ENCODE peak calls at places on chromosome 19, in ten cellular contexts. One of them, this sample, is unnamed.

GRCh38 chr19:11324079-11324661 is 15.3 kb downstream of the RAB3D start:
- DNase-seq in cardiac muscle cell: no peak
- DNase-seq in stimulated activated CD4-positive, alpha-beta T cell treated with anti-CD3 and anti-CD28 coated beads, Interleukin-1b, Interleukin-23, amount 100 ng/mL, for 24 hours: no peak
- DNase-seq in RCC 7860: peak; percentile 62
- DNase-seq in activated naive CD8-positive, alpha-beta T cell treated with anti-CD3 and anti-CD28 coated beads for 36 hours: peak; percentile 31
- DNase-seq in lower lobe of right lung: peak; percentile 89
- DNase-seq in M059J: peak; percentile 96
- DNase-seq in right lobe of liver: peak; percentile 73
- DNase-seq in HT1080: peak; percentile 76
- DNase-seq in AG08395: peak; percentile 94
- DNase-seq in this sample: no peak

GRCh38 chr19:47313754-47314133 is 4.1 kb downstream of the C5AR1 start:
- DNase-seq in lower lobe of right lung: no peak
- DNase-seq in AG08395: no peak
- DNase-seq in M059J: no peak
- DNase-seq in HT1080: no peak
- DNase-seq in right lobe of liver: no peak
- DNase-seq in stimulated activated CD4-positive, alpha-beta T cell treated with anti-CD3 and anti-CD28 coated beads, Interleukin-1b, Interleukin-23, amount 100 ng/mL, for 24 hours: no peak
- DNase-seq in cardiac muscle cell: no peak
- DNase-seq in RCC 7860: no peak
- DNase-seq in activated naive CD8-positive, alpha-beta T cell treated with anti-CD3 and anti-CD28 coated beads for 36 hours: no peak
- DNase-seq in this sample: no peak

GRCh38 chr19:3370214-3370720 is 3.9 kb downstream of the NFIC start:
- DNase-seq in M059J: no peak
- DNase-seq in HT1080: no peak
- DNase-seq in activated naive CD8-positive, alpha-beta T cell treated with anti-CD3 and anti-CD28 coated beads for 36 hours: no peak
- DNase-seq in AG08395: no peak
- DNase-seq in right lobe of liver: no peak
- DNase-seq in stimulated activated CD4-positive, alpha-beta T cell treated with anti-CD3 and anti-CD28 coated beads, Interleukin-1b, Interleukin-23, amount 100 ng/mL, for 24 hours: no peak
- DNase-seq in RCC 7860: no peak
- DNase-seq in cardiac muscle cell: no peak
- DNase-seq in lower lobe of right lung: no peak
- DNase-seq in this sample: no peak

GRCh38 chr19:16668176-16668575 is 7.2 kb downstream of the TMEM38A start:
- DNase-seq in M059J: no peak
- DNase-seq in activated naive CD8-positive, alpha-beta T cell treated with anti-CD3 and anti-CD28 coated beads for 36 hours: no peak
- DNase-seq in right lobe of liver: no peak
- DNase-seq in HT1080: no peak
- DNase-seq in AG08395: no peak
- DNase-seq in RCC 7860: no peak
- DNase-seq in lower lobe of right lung: no peak
- DNase-seq in cardiac muscle cell: no peak
- DNase-seq in stimulated activated CD4-positive, alpha-beta T cell treated with anti-CD3 and anti-CD28 coated beads, Interleukin-1b, Interleukin-23, amount 100 ng/mL, for 24 hours: no peak
- DNase-seq in this sample: no peak

GRCh38 chr19:4329858-4330257 is 8.8 kb downstream of the STAP2 start:
- DNase-seq in lower lobe of right lung: no peak
- DNase-seq in RCC 7860: no peak
- DNase-seq in activated naive CD8-positive, alpha-beta T cell treated with anti-CD3 and anti-CD28 coated beads for 36 hours: no peak
- DNase-seq in right lobe of liver: no peak
- DNase-seq in AG08395: no peak
- DNase-seq in cardiac muscle cell: no peak
- DNase-seq in HT1080: no peak
- DNase-seq in M059J: no peak
- DNase-seq in stimulated activated CD4-positive, alpha-beta T cell treated with anti-CD3 and anti-CD28 coated beads, Interleukin-1b, Interleukin-23, amount 100 ng/mL, for 24 hours: no peak
- DNase-seq in this sample: no peak

GRCh38 chr19:52270266-52270885 is 989 bp downstream of the ZNF766 start:
- DNase-seq in activated naive CD8-positive, alpha-beta T cell treated with anti-CD3 and anti-CD28 coated beads for 36 hours: peak; percentile 6
- DNase-seq in AG08395: peak; percentile 49
- DNase-seq in M059J: peak; percentile 15
- DNase-seq in right lobe of liver: peak; percentile 27
- DNase-seq in lower lobe of right lung: no peak
- DNase-seq in stimulated activated CD4-positive, alpha-beta T cell treated with anti-CD3 and anti-CD28 coated beads, Interleukin-1b, Interleukin-23, amount 100 ng/mL, for 24 hours: no peak
- DNase-seq in RCC 7860: no peak
- DNase-seq in HT1080: peak; percentile 4
- DNase-seq in cardiac muscle cell: no peak
- DNase-seq in this sample: no peak

GRCh38 chr19:7744871-7745270 is 2.5 kb downstream of the CD209 start:
- DNase-seq in HT1080: no peak
- DNase-seq in AG08395: no peak
- DNase-seq in activated naive CD8-positive, alpha-beta T cell treated with anti-CD3 and anti-CD28 coated beads for 36 hours: no peak
- DNase-seq in stimulated activated CD4-positive, alpha-beta T cell treated with anti-CD3 and anti-CD28 coated beads, Interleukin-1b, Interleukin-23, amount 100 ng/mL, for 24 hours: no peak
- DNase-seq in right lobe of liver: no peak
- DNase-seq in cardiac muscle cell: no peak
- DNase-seq in M059J: no peak
- DNase-seq in RCC 7860: no peak
- DNase-seq in lower lobe of right lung: no peak
- DNase-seq in this sample: no peak

GRCh38 chr19:42596391-42597071 is 1.8 kb upstream of the CEACAM8 start:
- DNase-seq in activated naive CD8-positive, alpha-beta T cell treated with anti-CD3 and anti-CD28 coated beads for 36 hours: peak; percentile 29
- DNase-seq in right lobe of liver: peak; percentile 51
- DNase-seq in M059J: no peak
- DNase-seq in AG08395: peak; percentile 48
- DNase-seq in RCC 7860: no peak
- DNase-seq in cardiac muscle cell: peak; percentile 30
- DNase-seq in lower lobe of right lung: peak; percentile 59
- DNase-seq in stimulated activated CD4-positive, alpha-beta T cell treated with anti-CD3 and anti-CD28 coated beads, Interleukin-1b, Interleukin-23, amount 100 ng/mL, for 24 hours: peak; percentile 9
- DNase-seq in HT1080: no peak
- DNase-seq in this sample: peak; percentile 27

GRCh38 chr19:16627194-16627927 is 643 bp downstream of the MED26 start:
- DNase-seq in lower lobe of right lung: peak; percentile 62
- DNase-seq in right lobe of liver: no peak
- DNase-seq in M059J: peak; percentile 13
- DNase-seq in cardiac muscle cell: peak; percentile 24
- DNase-seq in RCC 7860: no peak
- DNase-seq in activated naive CD8-positive, alpha-beta T cell treated with anti-CD3 and anti-CD28 coated beads for 36 hours: peak; percentile 26
- DNase-seq in stimulated activated CD4-positive, alpha-beta T cell treated with anti-CD3 and anti-CD28 coated beads, Interleukin-1b, Interleukin-23, amount 100 ng/mL, for 24 hours: no peak
- DNase-seq in AG08395: no peak
- DNase-seq in HT1080: no peak
- DNase-seq in this sample: peak; percentile 24

GRCh38 chr19:1501200-1501595 is 10.2 kb downstream of the REEP6 start:
- DNase-seq in RCC 7860: no peak
- DNase-seq in cardiac muscle cell: no peak
- DNase-seq in M059J: no peak
- DNase-seq in activated naive CD8-positive, alpha-beta T cell treated with anti-CD3 and anti-CD28 coated beads for 36 hours: no peak
- DNase-seq in stimulated activated CD4-positive, alpha-beta T cell treated with anti-CD3 and anti-CD28 coated beads, Interleukin-1b, Interleukin-23, amount 100 ng/mL, for 24 hours: no peak
- DNase-seq in lower lobe of right lung: no peak
- DNase-seq in AG08395: no peak
- DNase-seq in right lobe of liver: peak; percentile 57
- DNase-seq in HT1080: no peak
- DNase-seq in this sample: no peak

GRCh38 chr19:33159893-33160292 is 28.0 kb downstream of the WDR88 start:
- DNase-seq in cardiac muscle cell: no peak
- DNase-seq in M059J: no peak
- DNase-seq in stimulated activated CD4-positive, alpha-beta T cell treated with anti-CD3 and anti-CD28 coated beads, Interleukin-1b, Interleukin-23, amount 100 ng/mL, for 24 hours: no peak
- DNase-seq in RCC 7860: no peak
- DNase-seq in activated naive CD8-positive, alpha-beta T cell treated with anti-CD3 and anti-CD28 coated beads for 36 hours: no peak
- DNase-seq in lower lobe of right lung: no peak
- DNase-seq in right lobe of liver: no peak
- DNase-seq in AG08395: no peak
- DNase-seq in HT1080: no peak
- DNase-seq in this sample: no peak

GRCh38 chr19:35555301-35556005 is 8.0 kb downstream of the ATP4A start:
- DNase-seq in right lobe of liver: no peak
- DNase-seq in M059J: peak; percentile 47
- DNase-seq in stimulated activated CD4-positive, alpha-beta T cell treated with anti-CD3 and anti-CD28 coated beads, Interleukin-1b, Interleukin-23, amount 100 ng/mL, for 24 hours: no peak
- DNase-seq in HT1080: peak; percentile 66
- DNase-seq in RCC 7860: peak; percentile 10
- DNase-seq in AG08395: peak; percentile 40
- DNase-seq in activated naive CD8-positive, alpha-beta T cell treated with anti-CD3 and anti-CD28 coated beads for 36 hours: no peak
- DNase-seq in lower lobe of right lung: no peak
- DNase-seq in cardiac muscle cell: peak; percentile 23
- DNase-seq in this sample: no peak

GRCh38 chr19:30315159-30315558 is 57.0 kb upstream of the ZNF536 start:
- DNase-seq in cardiac muscle cell: no peak
- DNase-seq in AG08395: no peak
- DNase-seq in HT1080: no peak
- DNase-seq in right lobe of liver: no peak
- DNase-seq in M059J: no peak
- DNase-seq in stimulated activated CD4-positive, alpha-beta T cell treated with anti-CD3 and anti-CD28 coated beads, Interleukin-1b, Interleukin-23, amount 100 ng/mL, for 24 hours: no peak
- DNase-seq in activated naive CD8-positive, alpha-beta T cell treated with anti-CD3 and anti-CD28 coated beads for 36 hours: no peak
- DNase-seq in RCC 7860: no peak
- DNase-seq in lower lobe of right lung: no peak
- DNase-seq in this sample: no peak

GRCh38 chr19:42442833-42443232 is at the start of gene CXCL17:
- DNase-seq in RCC 7860: no peak
- DNase-seq in right lobe of liver: no peak
- DNase-seq in AG08395: no peak
- DNase-seq in lower lobe of right lung: no peak
- DNase-seq in stimulated activated CD4-positive, alpha-beta T cell treated with anti-CD3 and anti-CD28 coated beads, Interleukin-1b, Interleukin-23, amount 100 ng/mL, for 24 hours: no peak
- DNase-seq in activated naive CD8-positive, alpha-beta T cell treated with anti-CD3 and anti-CD28 coated beads for 36 hours: no peak
- DNase-seq in M059J: no peak
- DNase-seq in cardiac muscle cell: no peak
- DNase-seq in HT1080: no peak
- DNase-seq in this sample: no peak

GRCh38 chr19:50870417-50871089 is 2.7 kb upstream of the KLK2 start:
- DNase-seq in RCC 7860: no peak
- DNase-seq in cardiac muscle cell: no peak
- DNase-seq in stimulated activated CD4-positive, alpha-beta T cell treated with anti-CD3 and anti-CD28 coated beads, Interleukin-1b, Interleukin-23, amount 100 ng/mL, for 24 hours: no peak
- DNase-seq in lower lobe of right lung: no peak
- DNase-seq in HT1080: peak; percentile 74
- DNase-seq in AG08395: no peak
- DNase-seq in M059J: no peak
- DNase-seq in right lobe of liver: no peak
- DNase-seq in activated naive CD8-positive, alpha-beta T cell treated with anti-CD3 and anti-CD28 coated beads for 36 hours: peak; percentile 50
- DNase-seq in this sample: no peak

GRCh38 chr19:41577144-41577830 is 1.3 kb downstream of the CEACAM21 start:
- DNase-seq in activated naive CD8-positive, alpha-beta T cell treated with anti-CD3 and anti-CD28 coated beads for 36 hours: no peak
- DNase-seq in HT1080: no peak
- DNase-seq in M059J: no peak
- DNase-seq in cardiac muscle cell: no peak
- DNase-seq in RCC 7860: no peak
- DNase-seq in lower lobe of right lung: no peak
- DNase-seq in stimulated activated CD4-positive, alpha-beta T cell treated with anti-CD3 and anti-CD28 coated beads, Interleukin-1b, Interleukin-23, amount 100 ng/mL, for 24 hours: no peak
- DNase-seq in right lobe of liver: no peak
- DNase-seq in AG08395: no peak
- DNase-seq in this sample: no peak

GRCh38 chr19:3176715-3177501 is 1.7 kb upstream of the S1PR4 start:
- DNase-seq in M059J: peak; percentile 88
- DNase-seq in stimulated activated CD4-positive, alpha-beta T cell treated with anti-CD3 and anti-CD28 coated beads, Interleukin-1b, Interleukin-23, amount 100 ng/mL, for 24 hours: no peak
- DNase-seq in lower lobe of right lung: peak; percentile 85
- DNase-seq in activated naive CD8-positive, alpha-beta T cell treated with anti-CD3 and anti-CD28 coated beads for 36 hours: peak; percentile 77
- DNase-seq in AG08395: peak; percentile 82
- DNase-seq in right lobe of liver: no peak
- DNase-seq in HT1080: peak; percentile 84
- DNase-seq in cardiac muscle cell: no peak
- DNase-seq in RCC 7860: peak; percentile 71
- DNase-seq in this sample: peak; percentile 68

GRCh38 chr19:47542030-47542475 is 27.2 kb upstream of the NAPA start:
- DNase-seq in right lobe of liver: no peak
- DNase-seq in lower lobe of right lung: no peak
- DNase-seq in AG08395: peak; percentile 39
- DNase-seq in cardiac muscle cell: peak; percentile 72
- DNase-seq in HT1080: no peak
- DNase-seq in stimulated activated CD4-positive, alpha-beta T cell treated with anti-CD3 and anti-CD28 coated beads, Interleukin-1b, Interleukin-23, amount 100 ng/mL, for 24 hours: no peak
- DNase-seq in M059J: peak; percentile 31
- DNase-seq in RCC 7860: peak; percentile 24
- DNase-seq in activated naive CD8-positive, alpha-beta T cell treated with anti-CD3 and anti-CD28 coated beads for 36 hours: no peak
- DNase-seq in this sample: no peak

GRCh38 chr19:2607712-2608601 is 94.5 kb downstream of the GNG7 start:
- DNase-seq in HT1080: no peak
- DNase-seq in RCC 7860: no peak
- DNase-seq in stimulated activated CD4-positive, alpha-beta T cell treated with anti-CD3 and anti-CD28 coated beads, Interleukin-1b, Interleukin-23, amount 100 ng/mL, for 24 hours: peak; percentile 79
- DNase-seq in AG08395: no peak
- DNase-seq in M059J: no peak
- DNase-seq in right lobe of liver: no peak
- DNase-seq in activated naive CD8-positive, alpha-beta T cell treated with anti-CD3 and anti-CD28 coated beads for 36 hours: peak; percentile 93
- DNase-seq in cardiac muscle cell: no peak
- DNase-seq in lower lobe of right lung: peak; percentile 50
- DNase-seq in this sample: peak; percentile 76

GRCh38 chr19:13150187-13150918 is at the start of the genes IER2 and STX10:
- DNase-seq in HT1080: peak; percentile 94
- DNase-seq in stimulated activated CD4-positive, alpha-beta T cell treated with anti-CD3 and anti-CD28 coated beads, Interleukin-1b, Interleukin-23, amount 100 ng/mL, for 24 hours: peak; percentile 72
- DNase-seq in RCC 7860: peak; percentile 89
- DNase-seq in AG08395: peak; percentile 89
- DNase-seq in cardiac muscle cell: peak; percentile 93
- DNase-seq in activated naive CD8-positive, alpha-beta T cell treated with anti-CD3 and anti-CD28 coated beads for 36 hours: peak; percentile 94
- DNase-seq in M059J: peak; percentile 97
- DNase-seq in right lobe of liver: peak; percentile 96
- DNase-seq in lower lobe of right lung: peak; percentile 96
- DNase-seq in this sample: peak; percentile 92

GRCh38 chr19:8129061-8129460 is 20.3 kb downstream of the FBN3 start:
- DNase-seq in lower lobe of right lung: no peak
- DNase-seq in cardiac muscle cell: no peak
- DNase-seq in activated naive CD8-positive, alpha-beta T cell treated with anti-CD3 and anti-CD28 coated beads for 36 hours: no peak
- DNase-seq in right lobe of liver: no peak
- DNase-seq in HT1080: no peak
- DNase-seq in RCC 7860: no peak
- DNase-seq in M059J: no peak
- DNase-seq in stimulated activated CD4-positive, alpha-beta T cell treated with anti-CD3 and anti-CD28 coated beads, Interleukin-1b, Interleukin-23, amount 100 ng/mL, for 24 hours: no peak
- DNase-seq in AG08395: no peak
- DNase-seq in this sample: no peak

GRCh38 chr19:44925114-44925891 is 10.9 kb downstream of the APOC1 start:
- DNase-seq in AG08395: peak; percentile 56
- DNase-seq in activated naive CD8-positive, alpha-beta T cell treated with anti-CD3 and anti-CD28 coated beads for 36 hours: no peak
- DNase-seq in RCC 7860: no peak
- DNase-seq in HT1080: peak; percentile 56
- DNase-seq in cardiac muscle cell: no peak
- DNase-seq in M059J: peak; percentile 43
- DNase-seq in lower lobe of right lung: peak; percentile 83
- DNase-seq in right lobe of liver: peak; percentile 93
- DNase-seq in stimulated activated CD4-positive, alpha-beta T cell treated with anti-CD3 and anti-CD28 coated beads, Interleukin-1b, Interleukin-23, amount 100 ng/mL, for 24 hours: no peak
- DNase-seq in this sample: no peak

GRCh38 chr19:55526216-55527196 is 10.4 kb downstream of the SBK2 start:
- DNase-seq in AG08395: peak; percentile 57
- DNase-seq in HT1080: peak; percentile 36
- DNase-seq in RCC 7860: peak; percentile 32
- DNase-seq in right lobe of liver: peak; percentile 80
- DNase-seq in activated naive CD8-positive, alpha-beta T cell treated with anti-CD3 and anti-CD28 coated beads for 36 hours: no peak
- DNase-seq in cardiac muscle cell: peak; percentile 56
- DNase-seq in lower lobe of right lung: peak; percentile 84
- DNase-seq in M059J: peak; percentile 57
- DNase-seq in stimulated activated CD4-positive, alpha-beta T cell treated with anti-CD3 and anti-CD28 coated beads, Interleukin-1b, Interleukin-23, amount 100 ng/mL, for 24 hours: no peak
- DNase-seq in this sample: no peak

GRCh38 chr19:13172335-13173128 is 22.3 kb downstream of the IER2 start:
- DNase-seq in lower lobe of right lung: peak; percentile 87
- DNase-seq in AG08395: peak; percentile 82
- DNase-seq in activated naive CD8-positive, alpha-beta T cell treated with anti-CD3 and anti-CD28 coated beads for 36 hours: peak; percentile 86
- DNase-seq in M059J: peak; percentile 97
- DNase-seq in stimulated activated CD4-positive, alpha-beta T cell treated with anti-CD3 and anti-CD28 coated beads, Interleukin-1b, Interleukin-23, amount 100 ng/mL, for 24 hours: no peak
- DNase-seq in cardiac muscle cell: peak; percentile 54
- DNase-seq in RCC 7860: peak; percentile 96
- DNase-seq in HT1080: peak; percentile 91
- DNase-seq in right lobe of liver: peak; percentile 86
- DNase-seq in this sample: peak; percentile 90

GRCh38 chr19:40423938-40424337 is 1.9 kb downstream of the SERTAD1 start:
- DNase-seq in right lobe of liver: no peak
- DNase-seq in stimulated activated CD4-positive, alpha-beta T cell treated with anti-CD3 and anti-CD28 coated beads, Interleukin-1b, Interleukin-23, amount 100 ng/mL, for 24 hours: no peak
- DNase-seq in lower lobe of right lung: no peak
- DNase-seq in activated naive CD8-positive, alpha-beta T cell treated with anti-CD3 and anti-CD28 coated beads for 36 hours: no peak
- DNase-seq in HT1080: no peak
- DNase-seq in RCC 7860: no peak
- DNase-seq in cardiac muscle cell: no peak
- DNase-seq in AG08395: no peak
- DNase-seq in M059J: no peak
- DNase-seq in this sample: no peak

GRCh38 chr19:47231215-47232054 is 436 bp upstream of the BBC3 start:
- DNase-seq in RCC 7860: peak; percentile 62
- DNase-seq in activated naive CD8-positive, alpha-beta T cell treated with anti-CD3 and anti-CD28 coated beads for 36 hours: peak; percentile 93
- DNase-seq in cardiac muscle cell: peak; percentile 88
- DNase-seq in right lobe of liver: peak; percentile 96
- DNase-seq in stimulated activated CD4-positive, alpha-beta T cell treated with anti-CD3 and anti-CD28 coated beads, Interleukin-1b, Interleukin-23, amount 100 ng/mL, for 24 hours: no peak
- DNase-seq in AG08395: peak; percentile 88
- DNase-seq in HT1080: peak; percentile 82
- DNase-seq in lower lobe of right lung: peak; percentile 94
- DNase-seq in M059J: peak; percentile 75
- DNase-seq in this sample: peak; percentile 88

GRCh38 chr19:2308114-2308556 is at the start of gene LINGO3:
- DNase-seq in right lobe of liver: no peak
- DNase-seq in cardiac muscle cell: peak; percentile 29
- DNase-seq in RCC 7860: no peak
- DNase-seq in M059J: no peak
- DNase-seq in HT1080: no peak
- DNase-seq in lower lobe of right lung: no peak
- DNase-seq in AG08395: no peak
- DNase-seq in stimulated activated CD4-positive, alpha-beta T cell treated with anti-CD3 and anti-CD28 coated beads, Interleukin-1b, Interleukin-23, amount 100 ng/mL, for 24 hours: no peak
- DNase-seq in activated naive CD8-positive, alpha-beta T cell treated with anti-CD3 and anti-CD28 coated beads for 36 hours: peak; percentile 26
- DNase-seq in this sample: no peak

GRCh38 chr19:18896421-18896841 is 473 bp upstream of the CERS1 start:
- DNase-seq in cardiac muscle cell: peak; percentile 22
- DNase-seq in activated naive CD8-positive, alpha-beta T cell treated with anti-CD3 and anti-CD28 coated beads for 36 hours: no peak
- DNase-seq in AG08395: peak; percentile 45
- DNase-seq in lower lobe of right lung: no peak
- DNase-seq in RCC 7860: no peak
- DNase-seq in M059J: peak; percentile 56
- DNase-seq in stimulated activated CD4-positive, alpha-beta T cell treated with anti-CD3 and anti-CD28 coated beads, Interleukin-1b, Interleukin-23, amount 100 ng/mL, for 24 hours: no peak
- DNase-seq in HT1080: no peak
- DNase-seq in right lobe of liver: no peak
- DNase-seq in this sample: no peak